ENCODE peak calls at places on chromosome 10, in nine cellular contexts. L is heart right ventricle, V is body of pancreas, Z is PC-3, D is left ventricle myocardium inferior, W is Caco-2, C is heart left ventricle, S is left lung, O is lower lobe of right lung. R is an unnamed sample.

GRCh38 chr10:58414270-58415041 is 29.2 kb downstream of the TFAM start:
- DNase-seq in L (no peak), V (no peak), Z (peak), D (no peak), W (peak), C (no peak), S (no peak), O (no peak), R (no peak)

GRCh38 chr10:131943021-131943814 is 38.5 kb downstream of the BNIP3 start:
- DNase-seq in L (no peak), V (peak), Z (peak), D (no peak), W (no peak), C (peak), S (peak), O (no peak), R (peak)

GRCh38 chr10:74051729-74052342 is 53.9 kb downstream of the VCL start:
- DNase-seq in L (peak), V (no peak), Z (no peak), D (no peak), W (peak), C (peak), S (no peak), O (no peak), R (no peak)

GRCh38 chr10:99754670-99755069 is 22.6 kb downstream of the CUTC start:
- DNase-seq in L (no peak), V (no peak), Z (peak), D (no peak), W (no peak), C (no peak), S (no peak), O (no peak), R (no peak)

GRCh38 chr10:73731588-73732375 is 12.4 kb upstream of the SEC24C start:
- DNase-seq in L (no peak), V (peak), Z (no peak), D (no peak), W (no peak), C (no peak), S (peak), O (no peak), R (no peak)

GRCh38 chr10:20817646-20818045 is 79.5 kb downstream of the NEBL start:
- DNase-seq in L (no peak), V (no peak), Z (no peak), D (no peak), W (no peak), C (no peak), S (no peak), O (no peak), R (no peak)

GRCh38 chr10:127587668-127588395 is 38.7 kb downstream of the NPS start:
- DNase-seq in L (no peak), V (no peak), Z (no peak), D (no peak), W (no peak), C (no peak), S (no peak), O (no peak), R (no peak)

GRCh38 chr10:71244638-71245419 is 32.5 kb downstream of the UNC5B start:
- DNase-seq in L (peak), V (no peak), Z (no peak), D (peak), W (no peak), C (peak), S (no peak), O (peak), R (peak)

GRCh38 chr10:75773139-75773801 is 341.8 kb downstream of the LRMDA start:
- DNase-seq in L (no peak), V (peak), Z (peak), D (no peak), W (no peak), C (peak), S (no peak), O (no peak), R (no peak)

GRCh38 chr10:124408357-124408756 is 10.4 kb downstream of the OAT start:
- DNase-seq in L (no peak), V (no peak), Z (no peak), D (no peak), W (no peak), C (no peak), S (no peak), O (no peak), R (no peak)

GRCh38 chr10:73967022-73967429 is 30.9 kb upstream of the VCL start:
- DNase-seq in L (no peak), V (no peak), Z (peak), D (no peak), W (no peak), C (no peak), S (no peak), O (no peak), R (no peak)

GRCh38 chr10:76984559-76985443 is 652.8 kb downstream of the KCNMA1 start:
- DNase-seq in L (peak), V (peak), Z (peak), D (peak), W (peak), C (peak), S (peak), O (peak), R (peak)

GRCh38 chr10:105699504-105699903 is 1058.4 kb downstream of the SORCS3 start:
- DNase-seq in L (no peak), V (no peak), Z (no peak), D (no peak), W (no peak), C (no peak), S (no peak), O (no peak), R (no peak)

GRCh38 chr10:107733328-107733727 is 568.8 kb upstream of the SORCS1 start:
- DNase-seq in L (no peak), V (no peak), Z (peak), D (no peak), W (no peak), C (no peak), S (no peak), O (no peak), R (no peak)

GRCh38 chr10:129641982-129642381 is 174.9 kb downstream of the MGMT start:
- DNase-seq in L (no peak), V (no peak), Z (no peak), D (no peak), W (peak), C (no peak), S (no peak), O (no peak), R (no peak)

GRCh38 chr10:92204238-92204637 is 86.6 kb downstream of the CPEB3 start:
- DNase-seq in L (no peak), V (no peak), Z (no peak), D (no peak), W (no peak), C (no peak), S (no peak), O (no peak), R (no peak)

GRCh38 chr10:35843524-35844171 is 201.6 kb upstream of the FZD8 start:
- DNase-seq in L (no peak), V (no peak), Z (no peak), D (no peak), W (no peak), C (no peak), S (no peak), O (no peak), R (no peak)

GRCh38 chr10:78357027-78357672 is 323.5 kb downstream of the RPS24 start:
- DNase-seq in L (no peak), V (no peak), Z (no peak), D (no peak), W (no peak), C (peak), S (no peak), O (no peak), R (no peak)

GRCh38 chr10:113298616-113299015 is 254.2 kb upstream of the HABP2 start:
- DNase-seq in L (no peak), V (no peak), Z (no peak), D (no peak), W (no peak), C (no peak), S (no peak), O (no peak), R (no peak)

GRCh38 chr10:15815242-15815885 is 44.9 kb downstream of the MINDY3 start:
- DNase-seq in L (no peak), V (no peak), Z (no peak), D (no peak), W (no peak), C (no peak), S (no peak), O (no peak), R (no peak)

GRCh38 chr10:71639412-71639719 is 80.2 kb downstream of the C10orf105 start:
- DNase-seq in L (no peak), V (no peak), Z (no peak), D (no peak), W (no peak), C (no peak), S (no peak), O (no peak), R (no peak)

GRCh38 chr10:130769146-130770017 is 542.1 kb downstream of the TCERG1L start:
- DNase-seq in L (no peak), V (no peak), Z (no peak), D (no peak), W (no peak), C (no peak), S (no peak), O (no peak), R (no peak)

GRCh38 chr10:15478429-15478828 is 107.3 kb upstream of the FAM171A1 start:
- DNase-seq in L (no peak), V (no peak), Z (no peak), D (no peak), W (no peak), C (no peak), S (no peak), O (no peak), R (no peak)

GRCh38 chr10:78935697-78936407 is 132.9 kb upstream of the ZMIZ1 start:
- DNase-seq in L (no peak), V (no peak), Z (no peak), D (no peak), W (no peak), C (no peak), S (no peak), O (no peak), R (peak)

GRCh38 chr10:79185067-79185774 is 116.5 kb downstream of the ZMIZ1 start:
- DNase-seq in L (no peak), V (no peak), Z (no peak), D (no peak), W (no peak), C (no peak), S (peak), O (no peak), R (no peak)

GRCh38 chr10:6647811-6648526 is 67.9 kb upstream of the PRKCQ start:
- DNase-seq in L (no peak), V (peak), Z (peak), D (no peak), W (peak), C (no peak), S (no peak), O (peak), R (peak)

GRCh38 chr10:127210936-127211335 is 14.5 kb upstream of the INSYN2A start:
- DNase-seq in L (no peak), V (no peak), Z (no peak), D (no peak), W (no peak), C (no peak), S (no peak), O (no peak), R (no peak)

DNA sequence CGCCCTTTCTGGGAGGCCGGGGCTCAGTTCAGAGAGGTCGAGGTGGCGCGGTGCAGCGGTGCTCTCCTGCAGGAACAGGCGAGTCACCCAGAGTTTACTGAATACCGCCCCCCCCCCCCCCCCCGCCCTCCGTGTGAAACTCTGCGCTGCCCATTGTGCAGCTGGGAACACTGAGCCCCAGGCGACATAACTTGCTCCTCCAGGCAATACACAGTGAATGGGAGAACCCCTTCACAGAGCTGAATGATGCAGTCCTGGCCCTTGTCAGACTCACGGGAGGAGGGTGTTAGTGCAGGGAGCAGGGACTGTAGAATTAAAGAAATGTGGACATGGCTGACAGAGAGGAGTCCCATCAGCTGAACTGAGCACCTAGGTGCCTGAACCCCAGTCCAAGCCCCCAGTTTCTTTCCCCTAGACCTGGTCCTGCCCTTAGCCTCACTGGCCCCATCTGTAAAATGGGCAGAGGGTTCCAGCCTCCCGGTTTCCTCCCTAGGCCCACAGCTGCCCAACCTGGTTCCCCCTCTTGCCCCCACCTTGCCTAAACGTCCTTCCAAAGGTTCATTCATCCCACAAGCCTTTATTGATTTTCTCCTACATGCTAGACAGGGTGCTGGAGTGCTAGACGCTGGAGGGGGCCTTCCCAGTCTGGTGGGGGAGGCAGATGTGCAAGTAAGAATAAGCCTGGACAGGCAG is 846 bp upstream of the LOXL4 start:
- DNase-seq in L (no peak), V (peak), Z (no peak), D (no peak), W (no peak), C (no peak), S (no peak), O (no peak), R (peak)
- H3K4me3 ChIP-seq in L (peak), V (peak), Z (peak), D (peak), W (peak), C (peak), S (peak), O (peak), R (peak)

GRCh38 chr10:70052462-70053211 is at the start of gene MACROH2A2:
- DNase-seq in L (peak), V (peak), Z (peak), D (peak), W (peak), C (peak), S (peak), O (peak), R (peak)
- H3K4me3 ChIP-seq in L (peak), V (peak), Z (peak), D (peak), W (peak), C (peak), S (peak), O (peak), R (peak)

DNA sequence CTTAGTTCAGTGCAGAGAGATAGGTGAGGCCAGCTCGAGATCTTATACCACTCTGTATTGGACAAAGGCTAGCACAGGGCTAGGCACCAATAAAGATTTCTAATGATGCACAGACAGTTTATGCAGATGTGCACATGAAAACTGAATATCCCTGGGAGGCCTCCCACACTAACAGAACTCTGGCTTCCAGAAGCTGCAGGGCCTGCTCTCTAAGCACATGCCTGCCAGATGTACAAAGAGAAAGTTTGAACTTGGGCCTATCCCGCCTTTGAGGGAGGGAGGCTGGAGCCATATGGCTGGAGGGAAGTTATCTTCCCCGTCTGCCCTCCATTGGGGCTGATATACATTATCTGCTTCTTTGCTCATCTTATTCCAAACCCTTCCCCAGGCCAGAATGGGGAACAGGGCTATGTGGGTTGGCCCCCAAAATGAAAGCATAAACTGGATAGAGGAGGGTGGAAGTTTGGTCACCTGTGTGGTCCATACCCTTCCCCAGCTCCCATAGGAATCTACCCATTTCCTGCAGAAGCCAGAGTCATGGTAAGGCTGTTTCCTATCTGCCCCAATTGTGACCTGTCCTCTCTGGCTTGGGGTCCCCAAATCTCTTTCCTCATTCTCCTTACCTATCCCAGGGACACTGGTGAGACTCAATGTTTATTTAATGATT is 3.8 kb downstream of the KAZALD1 start:
- DNase-seq in L (no peak), V (no peak), Z (no peak), D (no peak), W (no peak), C (no peak), S (no peak), O (no peak), R (no peak)
- H3K4me3 ChIP-seq in L (peak), V (no peak), Z (peak), D (peak), W (peak), C (no peak), S (no peak), O (peak), R (no peak)

GRCh38 chr10:11243425-11244222 is 226.0 kb downstream of the CELF2 start:
- DNase-seq in L (no peak), V (no peak), Z (no peak), D (no peak), W (no peak), C (no peak), S (no peak), O (no peak), R (no peak)

GRCh38 chr10:11245095-11245479 is 227.4 kb downstream of the CELF2 start:
- DNase-seq in L (no peak), V (no peak), Z (no peak), D (no peak), W (no peak), C (no peak), S (no peak), O (no peak), R (no peak)

GRCh38 chr10:11246752-11247467 is 229.2 kb downstream of the CELF2 start:
- DNase-seq in L (no peak), V (no peak), Z (no peak), D (no peak), W (no peak), C (no peak), S (no peak), O (no peak), R (no peak)

GRCh38 chr10:11245510-11245909 is 227.8 kb downstream of the CELF2 start:
- DNase-seq in L (no peak), V (no peak), Z (no peak), D (no peak), W (no peak), C (no peak), S (no peak), O (no peak), R (no peak)

DNA sequence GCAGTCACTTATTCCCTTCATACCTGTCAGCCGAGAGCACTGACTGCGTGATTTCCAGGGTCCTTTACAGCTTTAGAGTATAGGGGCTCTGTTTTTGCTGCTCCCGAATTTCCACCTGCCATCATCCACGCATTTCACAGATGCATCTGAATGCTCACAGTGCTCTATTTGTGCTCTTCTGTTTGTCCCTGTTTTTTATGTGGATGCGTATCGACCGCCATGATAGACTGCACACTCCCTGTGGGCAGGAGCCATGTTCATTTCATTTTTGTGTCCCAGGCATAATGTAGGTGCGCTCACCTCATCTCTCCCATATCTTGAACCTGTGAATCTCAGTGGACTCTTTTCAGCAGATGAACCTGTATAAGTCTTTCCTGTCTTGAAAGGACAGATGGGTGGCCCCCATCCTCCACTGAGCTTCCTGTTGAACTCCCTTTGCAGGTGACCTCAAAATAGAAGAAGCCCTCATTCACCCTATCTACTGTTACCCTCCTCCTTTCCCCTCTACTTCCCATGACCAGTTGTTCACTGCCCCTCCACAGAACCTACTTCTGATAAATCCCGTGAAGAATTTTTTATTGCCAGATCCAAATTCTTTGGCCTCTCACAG is 228.4 kb downstream of the CELF2 start:
- DNase-seq in L (no peak), V (no peak), Z (no peak), D (no peak), W (no peak), C (no peak), S (no peak), O (no peak), R (no peak)
- H3K4me3 ChIP-seq in L (no peak), V (no peak), Z (no peak), D (no peak), W (no peak), C (no peak), S (no peak), O (no peak), R (no peak)

GRCh38 chr10:42896735-42897134 is 114.1 kb downstream of the BMS1 start:
- DNase-seq in L (no peak), V (no peak), Z (no peak), D (no peak), W (no peak), C (no peak), S (no peak), O (no peak), R (no peak)

GRCh38 chr10:42899036-42899435 is 116.4 kb downstream of the BMS1 start:
- DNase-seq in L (no peak), V (no peak), Z (no peak), D (no peak), W (no peak), C (no peak), S (no peak), O (no peak), R (no peak)

DNA sequence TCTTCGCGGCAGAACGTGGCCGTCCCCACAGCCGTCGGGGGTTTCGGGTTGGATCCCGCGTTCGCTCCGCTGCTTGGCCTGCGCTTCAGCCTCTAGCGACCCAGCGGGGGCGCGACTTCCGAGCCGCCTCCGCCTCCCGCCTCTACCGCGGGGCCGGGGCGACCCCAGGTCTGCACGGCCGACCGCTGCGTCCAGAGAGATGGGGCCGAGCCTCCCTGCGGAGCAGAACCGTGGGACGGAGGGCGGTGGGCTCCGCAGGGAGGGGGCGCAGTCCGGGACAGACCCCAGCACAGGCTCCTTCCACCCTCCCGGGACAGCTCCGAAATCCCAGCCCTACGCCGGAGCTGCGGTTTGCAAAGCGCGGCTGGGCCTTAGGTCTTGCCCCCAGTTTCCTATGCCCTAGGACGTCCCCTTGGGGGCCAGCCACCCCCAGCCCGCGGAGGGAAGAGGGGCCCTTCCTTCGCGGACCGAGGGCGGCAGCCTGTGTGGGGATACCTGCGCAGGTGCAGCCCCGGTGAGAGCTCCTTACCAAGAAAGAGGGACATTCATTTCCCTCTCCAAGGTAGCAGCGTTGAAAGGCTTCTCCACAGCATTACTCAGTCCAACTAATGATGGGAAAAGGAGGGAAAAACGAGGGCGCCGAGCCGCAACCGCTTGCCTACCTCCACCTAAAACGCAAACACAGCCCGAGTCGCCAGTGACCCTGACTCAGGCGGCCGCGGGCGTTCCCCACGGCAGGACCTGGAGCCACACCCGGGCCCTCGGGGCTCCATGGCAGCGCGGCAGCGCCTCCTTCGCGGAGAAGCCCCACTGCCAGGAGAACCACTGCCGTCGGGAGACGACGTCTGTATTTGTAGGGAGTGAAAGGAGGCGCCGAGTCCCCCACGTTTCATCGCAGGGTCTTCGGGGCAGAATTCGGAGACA is 115.7 kb downstream of the BMS1 start:
- DNase-seq in L (no peak), V (no peak), Z (no peak), D (no peak), W (no peak), C (no peak), S (no peak), O (no peak), R (no peak)
- H3K4me3 ChIP-seq in L (no peak), V (no peak), Z (no peak), D (no peak), W (no peak), C (no peak), S (no peak), O (no peak), R (no peak)

GRCh38 chr10:33623677-33624076 is 289.2 kb upstream of the NRP1 start:
- DNase-seq in L (no peak), V (no peak), Z (no peak), D (no peak), W (no peak), C (no peak), S (no peak), O (no peak), R (no peak)
- H3K4me3 ChIP-seq in L (no peak), V (no peak), Z (no peak), D (no peak), W (no peak), C (no peak), S (no peak), O (no peak), R (no peak)

GRCh38 chr10:104327745-104328635 is 10.3 kb downstream of the ITPRIP start:
- DNase-seq in L (peak), V (no peak), Z (peak), D (no peak), W (no peak), C (peak), S (peak), O (peak), R (peak)
- H3K4me3 ChIP-seq in L (peak), V (no peak), Z (peak), D (peak), W (no peak), C (peak), S (no peak), O (peak), R (peak)

R was measured in thyroid gland.